ENCODE peak calls at places on chromosomes 7 and 10, in ten cellular contexts. One of them, this sample, is unnamed.

GRCh38 chr7:44103941-44104879 is at the start of gene AEBP1:
- DNase-seq in heart left ventricle: peak; percentile 50
- DNase-seq in K562: peak; percentile 65
- DNase-seq in A549: no peak
- DNase-seq in uterus: no peak
- DNase-seq in IMR-90: no peak
- DNase-seq in spleen: peak; percentile 87
- DNase-seq in upper lobe of left lung: peak; percentile 88
- DNase-seq in HCT116: no peak
- DNase-seq in lower leg skin: no peak
- DNase-seq in this sample: no peak

GRCh38 chr10:18144928-18145327 is 4.7 kb downstream of the CACNB2 start:
- DNase-seq in heart left ventricle: peak; percentile 85
- DNase-seq in K562: no peak
- DNase-seq in A549: no peak
- DNase-seq in uterus: peak; percentile 67
- DNase-seq in IMR-90: no peak
- DNase-seq in spleen: no peak
- DNase-seq in upper lobe of left lung: no peak
- DNase-seq in HCT116: no peak
- DNase-seq in lower leg skin: peak; percentile 23
- DNase-seq in this sample: no peak

GRCh38 chr10:71236286-71236685 is 23.9 kb downstream of the UNC5B start:
- DNase-seq in heart left ventricle: no peak
- DNase-seq in K562: no peak
- DNase-seq in A549: no peak
- DNase-seq in uterus: peak; percentile 75
- DNase-seq in IMR-90: no peak
- DNase-seq in spleen: no peak
- DNase-seq in upper lobe of left lung: no peak
- DNase-seq in HCT116: no peak
- DNase-seq in lower leg skin: no peak
- DNase-seq in this sample: no peak

GRCh38 chr10:13637303-13637856 is 50.6 kb downstream of the PRPF18 start:
- DNase-seq in heart left ventricle: no peak
- DNase-seq in K562: no peak
- DNase-seq in A549: no peak
- DNase-seq in uterus: no peak
- DNase-seq in IMR-90: no peak
- DNase-seq in spleen: no peak
- DNase-seq in upper lobe of left lung: no peak
- DNase-seq in HCT116: no peak
- DNase-seq in lower leg skin: no peak
- DNase-seq in this sample: no peak

GRCh38 chr7:56092789-56093531 is at the start of gene PHKG1:
- DNase-seq in heart left ventricle: peak; percentile 86
- DNase-seq in K562: peak; percentile 34
- DNase-seq in A549: peak; percentile 58
- DNase-seq in uterus: peak; percentile 75
- DNase-seq in IMR-90: peak; percentile 81
- DNase-seq in spleen: peak; percentile 80
- DNase-seq in upper lobe of left lung: peak; percentile 88
- DNase-seq in HCT116: no peak
- DNase-seq in lower leg skin: peak; percentile 48
- DNase-seq in this sample: peak; percentile 95

GRCh38 chr7:7271094-7271874 is 88.9 kb downstream of the C1GALT1 start:
- DNase-seq in heart left ventricle: no peak
- DNase-seq in K562: no peak
- DNase-seq in A549: no peak
- DNase-seq in uterus: no peak
- DNase-seq in IMR-90: no peak
- DNase-seq in spleen: no peak
- DNase-seq in upper lobe of left lung: no peak
- DNase-seq in HCT116: no peak
- DNase-seq in lower leg skin: no peak
- DNase-seq in this sample: no peak

GRCh38 chr7:114217026-114217425 is 197.6 kb upstream of the FOXP2 start:
- DNase-seq in heart left ventricle: no peak
- DNase-seq in K562: no peak
- DNase-seq in A549: no peak
- DNase-seq in uterus: no peak
- DNase-seq in IMR-90: no peak
- DNase-seq in spleen: no peak
- DNase-seq in upper lobe of left lung: no peak
- DNase-seq in HCT116: peak; percentile 7
- DNase-seq in lower leg skin: no peak
- DNase-seq in this sample: no peak

GRCh38 chr7:70830060-70830395 is 301.9 kb upstream of the GALNT17 start:
- DNase-seq in heart left ventricle: no peak
- DNase-seq in K562: no peak
- DNase-seq in A549: no peak
- DNase-seq in uterus: no peak
- DNase-seq in IMR-90: no peak
- DNase-seq in spleen: no peak
- DNase-seq in upper lobe of left lung: peak; percentile 33
- DNase-seq in HCT116: no peak
- DNase-seq in lower leg skin: no peak
- DNase-seq in this sample: no peak

GRCh38 chr10:76885815-76886214 is 751.8 kb downstream of the KCNMA1 start:
- DNase-seq in heart left ventricle: peak; percentile 60
- DNase-seq in K562: no peak
- DNase-seq in A549: no peak
- DNase-seq in uterus: no peak
- DNase-seq in IMR-90: no peak
- DNase-seq in spleen: no peak
- DNase-seq in upper lobe of left lung: no peak
- DNase-seq in HCT116: no peak
- DNase-seq in lower leg skin: no peak
- DNase-seq in this sample: no peak

GRCh38 chr7:151340794-151341356 is 737 bp upstream of the NUB1 start:
- DNase-seq in heart left ventricle: no peak
- DNase-seq in K562: no peak
- DNase-seq in A549: no peak
- DNase-seq in uterus: no peak
- DNase-seq in IMR-90: no peak
- DNase-seq in spleen: no peak
- DNase-seq in upper lobe of left lung: no peak
- DNase-seq in HCT116: no peak
- DNase-seq in lower leg skin: no peak
- DNase-seq in this sample: no peak

GRCh38 chr7:110835209-110835608 is 255.7 kb upstream of the LRRN3 start:
- DNase-seq in heart left ventricle: no peak
- DNase-seq in K562: no peak
- DNase-seq in A549: no peak
- DNase-seq in uterus: no peak
- DNase-seq in IMR-90: no peak
- DNase-seq in spleen: no peak
- DNase-seq in upper lobe of left lung: no peak
- DNase-seq in HCT116: no peak
- DNase-seq in lower leg skin: no peak
- DNase-seq in this sample: no peak

GRCh38 chr7:155211761-155212160 is 85.9 kb upstream of the INSIG1 start:
- DNase-seq in heart left ventricle: peak; percentile 22
- DNase-seq in K562: no peak
- DNase-seq in A549: no peak
- DNase-seq in uterus: no peak
- DNase-seq in IMR-90: no peak
- DNase-seq in spleen: peak; percentile 71
- DNase-seq in upper lobe of left lung: peak; percentile 57
- DNase-seq in HCT116: no peak
- DNase-seq in lower leg skin: no peak
- DNase-seq in this sample: no peak

GRCh38 chr7:44603208-44603607 is 3.2 kb upstream of the OGDH start:
- DNase-seq in heart left ventricle: no peak
- DNase-seq in K562: no peak
- DNase-seq in A549: no peak
- DNase-seq in uterus: no peak
- DNase-seq in IMR-90: no peak
- DNase-seq in spleen: no peak
- DNase-seq in upper lobe of left lung: no peak
- DNase-seq in HCT116: no peak
- DNase-seq in lower leg skin: no peak
- DNase-seq in this sample: no peak

GRCh38 chr7:16811555-16811954 is 6.8 kb upstream of the AGR2 start:
- DNase-seq in heart left ventricle: no peak
- DNase-seq in K562: no peak
- DNase-seq in A549: peak; percentile 85
- DNase-seq in uterus: no peak
- DNase-seq in IMR-90: peak; percentile 73
- DNase-seq in spleen: no peak
- DNase-seq in upper lobe of left lung: no peak
- DNase-seq in HCT116: no peak
- DNase-seq in lower leg skin: no peak
- DNase-seq in this sample: no peak

GRCh38 chr10:13272164-13272571 is 27.7 kb downstream of the PHYH start:
- DNase-seq in heart left ventricle: peak; percentile 48
- DNase-seq in K562: no peak
- DNase-seq in A549: no peak
- DNase-seq in uterus: peak; percentile 33
- DNase-seq in IMR-90: peak; percentile 54
- DNase-seq in spleen: no peak
- DNase-seq in upper lobe of left lung: no peak
- DNase-seq in HCT116: no peak
- DNase-seq in lower leg skin: peak; percentile 16
- DNase-seq in this sample: no peak

GRCh38 chr7:2607122-2607912 is 24.5 kb upstream of the TTYH3 start:
- DNase-seq in heart left ventricle: peak; percentile 91
- DNase-seq in K562: no peak
- DNase-seq in A549: no peak
- DNase-seq in uterus: peak; percentile 73
- DNase-seq in IMR-90: no peak
- DNase-seq in spleen: peak; percentile 89
- DNase-seq in upper lobe of left lung: no peak
- DNase-seq in HCT116: no peak
- DNase-seq in lower leg skin: peak; percentile 71
- DNase-seq in this sample: no peak
- TF ChIP-seq POLR2A in heart left ventricle: no peak
- TF ChIP-seq POLR2A in K562: no peak
- TF ChIP-seq POLR2A in A549: no peak
- TF ChIP-seq POLR2A in uterus: no peak
- TF ChIP-seq POLR2A in IMR-90: no peak
- TF ChIP-seq POLR2A in spleen: no peak
- TF ChIP-seq POLR2A in upper lobe of left lung: no peak
- TF ChIP-seq POLR2A in HCT116: no peak
- TF ChIP-seq POLR2A in lower leg skin: no peak
- TF ChIP-seq POLR2A in this sample: no peak

GRCh38 chr10:119227825-119228224 is 20.5 kb downstream of the GRK5 start:
- DNase-seq in heart left ventricle: no peak
- DNase-seq in K562: no peak
- DNase-seq in A549: no peak
- DNase-seq in uterus: no peak
- DNase-seq in IMR-90: no peak
- DNase-seq in spleen: no peak
- DNase-seq in upper lobe of left lung: no peak
- DNase-seq in HCT116: no peak
- DNase-seq in lower leg skin: no peak
- DNase-seq in this sample: no peak

GRCh38 chr10:119233821-119234220 is 26.4 kb downstream of the GRK5 start:
- DNase-seq in heart left ventricle: no peak
- DNase-seq in K562: no peak
- DNase-seq in A549: no peak
- DNase-seq in uterus: no peak
- DNase-seq in IMR-90: peak; percentile 82
- DNase-seq in spleen: no peak
- DNase-seq in upper lobe of left lung: no peak
- DNase-seq in HCT116: no peak
- DNase-seq in lower leg skin: no peak
- DNase-seq in this sample: no peak

GRCh38 chr10:119233123-119233820 is 25.9 kb downstream of the GRK5 start:
- DNase-seq in heart left ventricle: no peak
- DNase-seq in K562: no peak
- DNase-seq in A549: no peak
- DNase-seq in uterus: no peak
- DNase-seq in IMR-90: peak; percentile 43
- DNase-seq in spleen: no peak
- DNase-seq in upper lobe of left lung: no peak
- DNase-seq in HCT116: no peak
- DNase-seq in lower leg skin: no peak
- DNase-seq in this sample: no peak

GRCh38 chr10:119235381-119235780 is 28.0 kb downstream of the GRK5 start:
- DNase-seq in heart left ventricle: peak; percentile 83
- DNase-seq in K562: no peak
- DNase-seq in A549: no peak
- DNase-seq in uterus: peak; percentile 70
- DNase-seq in IMR-90: peak; percentile 44
- DNase-seq in spleen: no peak
- DNase-seq in upper lobe of left lung: no peak
- DNase-seq in HCT116: no peak
- DNase-seq in lower leg skin: no peak
- DNase-seq in this sample: no peak

DNA sequence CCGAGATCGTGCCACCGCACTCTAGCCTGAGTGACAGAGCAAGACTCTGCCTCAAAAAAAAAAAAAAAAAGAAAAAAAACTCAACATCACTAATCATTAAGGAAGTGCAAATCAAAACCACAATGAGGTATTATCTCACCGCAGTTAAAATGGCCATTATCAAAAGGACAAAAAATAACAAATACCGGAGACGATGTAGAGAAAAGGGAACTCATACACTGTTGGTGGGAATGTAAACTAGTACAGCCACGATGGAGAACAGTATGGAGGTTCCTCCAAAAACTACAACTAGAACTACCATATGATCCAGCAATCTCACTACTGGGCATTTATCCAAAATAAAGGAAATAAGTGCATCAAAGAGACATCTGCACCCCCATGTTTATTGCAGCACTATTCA is 24.3 kb downstream of the GRK5 start:
- DNase-seq in heart left ventricle: no peak
- DNase-seq in K562: no peak
- DNase-seq in A549: no peak
- DNase-seq in uterus: no peak
- DNase-seq in IMR-90: no peak
- DNase-seq in spleen: no peak
- DNase-seq in upper lobe of left lung: no peak
- DNase-seq in HCT116: no peak
- DNase-seq in lower leg skin: no peak
- DNase-seq in this sample: no peak
- TF ChIP-seq POLR2A in heart left ventricle: no peak
- TF ChIP-seq POLR2A in K562: no peak
- TF ChIP-seq POLR2A in A549: no peak
- TF ChIP-seq POLR2A in uterus: no peak
- TF ChIP-seq POLR2A in IMR-90: no peak
- TF ChIP-seq POLR2A in spleen: no peak
- TF ChIP-seq POLR2A in upper lobe of left lung: no peak
- TF ChIP-seq POLR2A in HCT116: no peak
- TF ChIP-seq POLR2A in lower leg skin: no peak
- TF ChIP-seq POLR2A in this sample: no peak

GRCh38 chr7:64902806-64903721 is at the start of gene ZNF273:
- DNase-seq in heart left ventricle: peak; percentile 95
- DNase-seq in K562: peak; percentile 91
- DNase-seq in A549: peak; percentile 92
- DNase-seq in uterus: peak; percentile 92
- DNase-seq in IMR-90: peak; percentile 84
- DNase-seq in spleen: peak; percentile 96
- DNase-seq in upper lobe of left lung: peak; percentile 90
- DNase-seq in HCT116: peak; percentile 80
- DNase-seq in lower leg skin: peak; percentile 95
- DNase-seq in this sample: peak; percentile 59
- TF ChIP-seq POLR2A in heart left ventricle: no peak
- TF ChIP-seq POLR2A in K562: peak; percentile 95
- TF ChIP-seq POLR2A in A549: peak; percentile 35
- TF ChIP-seq POLR2A in uterus: peak; percentile 43
- TF ChIP-seq POLR2A in IMR-90: peak; percentile 70
- TF ChIP-seq POLR2A in spleen: no peak
- TF ChIP-seq POLR2A in upper lobe of left lung: peak; percentile 35
- TF ChIP-seq POLR2A in HCT116: peak; percentile 75
- TF ChIP-seq POLR2A in lower leg skin: no peak
- TF ChIP-seq POLR2A in this sample: peak; percentile 83

GRCh38 chr10:11164806-11165590 is 147.3 kb downstream of the CELF2 start:
- DNase-seq in heart left ventricle: peak; percentile 72
- DNase-seq in K562: peak; percentile 53
- DNase-seq in A549: no peak
- DNase-seq in uterus: peak; percentile 78
- DNase-seq in IMR-90: peak; percentile 78
- DNase-seq in spleen: peak; percentile 94
- DNase-seq in upper lobe of left lung: peak; percentile 90
- DNase-seq in HCT116: no peak
- DNase-seq in lower leg skin: peak; percentile 82
- DNase-seq in this sample: peak; percentile 6
- TF ChIP-seq POLR2A in heart left ventricle: no peak
- TF ChIP-seq POLR2A in K562: peak; percentile 26
- TF ChIP-seq POLR2A in A549: no peak
- TF ChIP-seq POLR2A in uterus: no peak
- TF ChIP-seq POLR2A in IMR-90: no peak
- TF ChIP-seq POLR2A in spleen: peak; percentile 36
- TF ChIP-seq POLR2A in upper lobe of left lung: peak; percentile 38
- TF ChIP-seq POLR2A in HCT116: no peak
- TF ChIP-seq POLR2A in lower leg skin: no peak
- TF ChIP-seq POLR2A in this sample: no peak